ENCODE peak calls at places on chromosomes 7 and 10, in nine cellular contexts. R is HFFc6; I is T-cell; Z is head of caudate nucleus; P is amygdala; Y is CD4-positive, alpha-beta memory T cell; H is NCI-H2081; S is NCI-H1105; K is GM03348. C is an unnamed sample.

GRCh38 chr7:5780801-5781496 is 514 bp downstream of the RNF216 start:
- DNase-seq in S (no peak), R (peak), I (peak), Z (peak), Y (peak), P (peak), H (no peak), K (peak), C (no peak)

GRCh38 chr10:31315453-31315852 is 3.6 kb upstream of the ZEB1 start:
- DNase-seq in P (no peak), R (peak), Y (no peak), K (peak), S (no peak), Z (no peak), I (no peak), H (no peak), C (no peak)

GRCh38 chr7:362416-363096 is 72.6 kb downstream of the FOXL3 start:
- DNase-seq in Y (peak), H (no peak), S (no peak), I (peak), K (peak), Z (no peak), R (no peak), P (no peak), C (peak)

GRCh38 chr10:6175329-6176055 is 27.2 kb upstream of the PFKFB3 start:
- DNase-seq in R (no peak), S (no peak), P (no peak), H (no peak), K (no peak), I (no peak), Z (peak), Y (no peak), C (no peak)

GRCh38 chr7:137245890-137246289 is 97.6 kb downstream of the PTN start:
- DNase-seq in K (no peak), P (no peak), S (no peak), Y (no peak), Z (no peak), I (no peak), H (no peak), R (no peak), C (no peak)

GRCh38 chr10:122864901-122865300 is 14.5 kb downstream of the FAM24B start:
- DNase-seq in S (no peak), K (peak), Z (no peak), I (no peak), P (no peak), R (peak), Y (no peak), H (peak), C (no peak)

GRCh38 chr7:51452694-51453093 is 136.1 kb upstream of the COBL start:
- DNase-seq in Y (no peak), Z (no peak), R (no peak), P (no peak), H (no peak), S (no peak), K (no peak), I (no peak), C (no peak)

GRCh38 chr7:139811106-139811505 is 18.0 kb upstream of the TBXAS1 start:
- DNase-seq in Y (no peak), S (no peak), R (no peak), I (no peak), Z (no peak), H (no peak), K (no peak), P (no peak), C (no peak)

GRCh38 chr7:153170287-153170686 is 410.7 kb downstream of the ACTR3B start:
- DNase-seq in Y (no peak), S (no peak), R (no peak), K (no peak), Z (no peak), P (no peak), H (no peak), I (no peak), C (no peak)

GRCh38 chr10:85927952-85928677 is 438.5 kb downstream of the GRID1 start:
- DNase-seq in R (no peak), Z (peak), I (no peak), P (no peak), K (no peak), S (peak), Y (no peak), H (peak), C (no peak)

GRCh38 chr10:6659451-6659850 is 79.4 kb upstream of the PRKCQ start:
- DNase-seq in H (no peak), R (no peak), I (no peak), K (no peak), Z (no peak), P (no peak), S (no peak), Y (no peak), C (no peak)

GRCh38 chr10:101834341-101834740 is 9.3 kb downstream of the KCNIP2 start:
- DNase-seq in Y (peak), S (no peak), I (no peak), Z (no peak), K (no peak), R (no peak), P (no peak), H (no peak), C (no peak)

GRCh38 chr7:51640851-51641250 is 324.2 kb upstream of the COBL start:
- DNase-seq in P (no peak), H (no peak), Z (no peak), S (no peak), I (no peak), R (no peak), K (no peak), Y (no peak), C (no peak)

GRCh38 chr7:117338020-117338419 is 15.2 kb upstream of the WNT2 start:
- DNase-seq in P (no peak), K (peak), I (no peak), S (no peak), Y (no peak), R (peak), Z (no peak), H (no peak), C (no peak)

GRCh38 chr10:131435232-131435631 is 123.7 kb upstream of the TCERG1L start:
- DNase-seq in Y (no peak), S (no peak), I (no peak), P (no peak), Z (no peak), K (no peak), H (no peak), R (no peak), C (no peak)

GRCh38 chr7:30562498-30562897 is 32.2 kb upstream of the GARS1 start:
- DNase-seq in Y (no peak), I (no peak), Z (no peak), R (no peak), H (peak), S (peak), P (no peak), K (no peak), C (no peak)

GRCh38 chr10:17510242-17510908 is 56.0 kb upstream of the ST8SIA6 start:
- DNase-seq in R (no peak), Y (no peak), S (no peak), K (no peak), Z (no peak), P (no peak), H (no peak), I (no peak), C (no peak)

GRCh38 chr7:158828343-158829020 is 827 bp downstream of the ESYT2 start:
- DNase-seq in R (no peak), Z (peak), K (peak), H (peak), S (peak), I (peak), P (no peak), Y (peak), C (no peak)

GRCh38 chr10:112678581-112678980 is 231.6 kb downstream of the VTI1A start:
- DNase-seq in Y (no peak), S (no peak), P (no peak), K (no peak), H (peak), Z (no peak), R (no peak), I (no peak), C (no peak)

GRCh38 chr10:110843031-110843430 is 28.7 kb upstream of the PDCD4 start:
- DNase-seq in Y (peak), P (no peak), S (no peak), H (no peak), K (no peak), I (peak), R (no peak), Z (no peak), C (peak)

GRCh38 chr7:96596120-96596826 is 113.4 kb downstream of the SEM1 start:
- DNase-seq in H (peak), S (peak), Z (no peak), I (no peak), R (no peak), P (no peak), K (no peak), Y (no peak), C (no peak)

GRCh38 chr7:157431951-157432540 is 95.2 kb downstream of the DNAJB6 start:
- DNase-seq in S (no peak), P (no peak), R (no peak), K (no peak), Y (no peak), Z (no peak), I (no peak), H (no peak), C (no peak)

GRCh38 chr7:121000091-121000983 is 11.8 kb downstream of the CPED1 start:
- DNase-seq in Y (no peak), S (no peak), K (peak), Z (no peak), H (no peak), P (no peak), I (no peak), R (peak), C (no peak)

GRCh38 chr7:138064856-138065357 is 11.4 kb upstream of the AKR1D1 start:
- DNase-seq in R (peak), H (no peak), I (no peak), K (peak), P (no peak), Z (no peak), Y (no peak), S (no peak), C (no peak)

GRCh38 chr10:23448802-23449570 is 10.1 kb downstream of the OTUD1 start:
- DNase-seq in I (no peak), Y (no peak), R (no peak), K (peak), P (no peak), S (no peak), H (no peak), Z (no peak), C (no peak)